ENCODE peak calls at places on chromosomes 6 and 20, in ten cellular contexts. One of them, this sample, is unnamed.

GRCh38 chr6:159691133-159691962 is 1.7 kb downstream of the SOD2 start:
- DNase-seq in cardiac muscle cell: peak; percentile 95
- DNase-seq in heart left ventricle: no peak
- DNase-seq in A673: peak; percentile 83
- DNase-seq in tibial nerve: no peak
- DNase-seq in psoas muscle: no peak
- DNase-seq in stomach: no peak
- DNase-seq in left ventricle myocardium inferior: no peak
- DNase-seq in prostate gland: peak; percentile 48
- DNase-seq in astrocyte: peak; percentile 68
- DNase-seq in this sample: no peak

GRCh38 chr20:2742934-2743559 is 50.5 kb downstream of the EBF4 start:
- DNase-seq in tibial nerve: no peak
- DNase-seq in stomach: peak; percentile 63
- DNase-seq in A673: peak; percentile 82
- DNase-seq in cardiac muscle cell: peak; percentile 75
- DNase-seq in left ventricle myocardium inferior: no peak
- DNase-seq in psoas muscle: no peak
- DNase-seq in prostate gland: no peak
- DNase-seq in heart left ventricle: no peak
- DNase-seq in astrocyte: peak; percentile 21
- DNase-seq in this sample: peak; percentile 96

GRCh38 chr6:8182209-8182845 is 80.0 kb upstream of the EEF1E1 start:
- DNase-seq in psoas muscle: no peak
- DNase-seq in left ventricle myocardium inferior: no peak
- DNase-seq in stomach: no peak
- DNase-seq in A673: no peak
- DNase-seq in heart left ventricle: no peak
- DNase-seq in cardiac muscle cell: peak; percentile 30
- DNase-seq in astrocyte: no peak
- DNase-seq in tibial nerve: no peak
- DNase-seq in prostate gland: no peak
- DNase-seq in this sample: peak; percentile 53

GRCh38 chr6:56953597-56954388 is 1.1 kb upstream of the BEND6 start:
- DNase-seq in prostate gland: no peak
- DNase-seq in A673: peak; percentile 26
- DNase-seq in stomach: no peak
- DNase-seq in cardiac muscle cell: no peak
- DNase-seq in psoas muscle: no peak
- DNase-seq in heart left ventricle: no peak
- DNase-seq in tibial nerve: no peak
- DNase-seq in left ventricle myocardium inferior: no peak
- DNase-seq in astrocyte: no peak
- DNase-seq in this sample: no peak

GRCh38 chr6:143513410-143513809 is 1.9 kb upstream of the FUCA2 start:
- DNase-seq in stomach: peak; percentile 44
- DNase-seq in tibial nerve: no peak
- DNase-seq in prostate gland: no peak
- DNase-seq in psoas muscle: no peak
- DNase-seq in cardiac muscle cell: no peak
- DNase-seq in heart left ventricle: no peak
- DNase-seq in astrocyte: no peak
- DNase-seq in left ventricle myocardium inferior: peak; percentile 18
- DNase-seq in A673: peak; percentile 23
- DNase-seq in this sample: peak; percentile 7

GRCh38 chr20:36754656-36755222 is 8.8 kb upstream of the NDRG3 start:
- DNase-seq in heart left ventricle: no peak
- DNase-seq in left ventricle myocardium inferior: no peak
- DNase-seq in astrocyte: peak; percentile 48
- DNase-seq in cardiac muscle cell: peak; percentile 82
- DNase-seq in A673: peak; percentile 63
- DNase-seq in psoas muscle: no peak
- DNase-seq in prostate gland: peak; percentile 57
- DNase-seq in tibial nerve: no peak
- DNase-seq in stomach: no peak
- DNase-seq in this sample: peak; percentile 31

GRCh38 chr6:105174512-105174911 is 5.3 kb downstream of the POPDC3 start:
- DNase-seq in psoas muscle: no peak
- DNase-seq in prostate gland: no peak
- DNase-seq in tibial nerve: no peak
- DNase-seq in left ventricle myocardium inferior: no peak
- DNase-seq in heart left ventricle: no peak
- DNase-seq in stomach: no peak
- DNase-seq in cardiac muscle cell: no peak
- DNase-seq in astrocyte: peak; percentile 91
- DNase-seq in A673: no peak
- DNase-seq in this sample: no peak

GRCh38 chr20:44247676-44248419 is 740 bp downstream of the GDAP1L1 start:
- DNase-seq in A673: peak; percentile 57
- DNase-seq in stomach: no peak
- DNase-seq in cardiac muscle cell: peak; percentile 49
- DNase-seq in astrocyte: peak; percentile 5
- DNase-seq in prostate gland: no peak
- DNase-seq in tibial nerve: no peak
- DNase-seq in heart left ventricle: peak; percentile 71
- DNase-seq in psoas muscle: no peak
- DNase-seq in left ventricle myocardium inferior: peak; percentile 24
- DNase-seq in this sample: peak; percentile 47

GRCh38 chr6:108157972-108158441 is 7.8 kb upstream of the NR2E1 start:
- DNase-seq in A673: no peak
- DNase-seq in tibial nerve: no peak
- DNase-seq in cardiac muscle cell: no peak
- DNase-seq in psoas muscle: no peak
- DNase-seq in heart left ventricle: no peak
- DNase-seq in stomach: no peak
- DNase-seq in left ventricle myocardium inferior: no peak
- DNase-seq in astrocyte: no peak
- DNase-seq in prostate gland: no peak
- DNase-seq in this sample: no peak

GRCh38 chr20:54088430-54088829 is 18.0 kb upstream of the BCAS1 start:
- DNase-seq in cardiac muscle cell: no peak
- DNase-seq in heart left ventricle: no peak
- DNase-seq in astrocyte: peak; percentile 50
- DNase-seq in left ventricle myocardium inferior: no peak
- DNase-seq in stomach: no peak
- DNase-seq in prostate gland: no peak
- DNase-seq in psoas muscle: no peak
- DNase-seq in A673: no peak
- DNase-seq in tibial nerve: no peak
- DNase-seq in this sample: no peak

GRCh38 chr6:148926478-148926877 is 179.6 kb downstream of the UST start:
- DNase-seq in left ventricle myocardium inferior: no peak
- DNase-seq in tibial nerve: no peak
- DNase-seq in astrocyte: no peak
- DNase-seq in psoas muscle: no peak
- DNase-seq in cardiac muscle cell: no peak
- DNase-seq in prostate gland: no peak
- DNase-seq in heart left ventricle: no peak
- DNase-seq in A673: no peak
- DNase-seq in stomach: no peak
- DNase-seq in this sample: no peak

GRCh38 chr20:1893721-1894470 is 1.3 kb upstream of the SIRPA start:
- DNase-seq in prostate gland: no peak
- DNase-seq in cardiac muscle cell: no peak
- DNase-seq in A673: no peak
- DNase-seq in left ventricle myocardium inferior: peak; percentile 73
- DNase-seq in heart left ventricle: no peak
- DNase-seq in psoas muscle: no peak
- DNase-seq in astrocyte: no peak
- DNase-seq in tibial nerve: no peak
- DNase-seq in stomach: no peak
- DNase-seq in this sample: no peak

GRCh38 chr6:2861071-2861821 is 19.6 kb upstream of the SERPINB1 start:
- DNase-seq in A673: no peak
- DNase-seq in psoas muscle: no peak
- DNase-seq in astrocyte: no peak
- DNase-seq in tibial nerve: no peak
- DNase-seq in cardiac muscle cell: no peak
- DNase-seq in left ventricle myocardium inferior: no peak
- DNase-seq in stomach: no peak
- DNase-seq in heart left ventricle: no peak
- DNase-seq in prostate gland: no peak
- DNase-seq in this sample: no peak

GRCh38 chr20:57199656-57200405 is 66.6 kb downstream of the BMP7 start:
- DNase-seq in prostate gland: no peak
- DNase-seq in tibial nerve: no peak
- DNase-seq in stomach: no peak
- DNase-seq in heart left ventricle: no peak
- DNase-seq in psoas muscle: no peak
- DNase-seq in cardiac muscle cell: no peak
- DNase-seq in A673: peak; percentile 24
- DNase-seq in left ventricle myocardium inferior: no peak
- DNase-seq in astrocyte: no peak
- DNase-seq in this sample: no peak

DNA sequence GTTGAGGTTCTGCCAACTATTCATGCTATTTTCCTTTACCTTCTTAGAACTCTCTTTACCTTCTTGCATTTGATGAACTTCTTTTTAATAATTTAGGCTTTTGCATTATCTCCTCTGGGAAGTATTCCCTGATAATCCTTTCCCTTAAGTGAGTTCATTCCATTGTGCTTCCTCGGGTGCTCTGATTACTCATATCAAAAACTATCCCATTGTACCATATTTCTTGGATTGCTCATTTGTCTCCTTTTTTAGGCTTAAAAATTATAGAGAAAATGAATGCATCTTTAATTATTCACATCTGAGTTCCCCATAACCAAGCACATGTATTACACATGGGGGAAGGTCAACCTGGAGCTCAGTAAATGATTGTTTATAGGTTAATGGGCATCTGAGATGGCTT is 2.5 kb downstream of the CALHM4 start:
- DNase-seq in tibial nerve: no peak
- DNase-seq in cardiac muscle cell: peak; percentile 49
- DNase-seq in left ventricle myocardium inferior: no peak
- DNase-seq in astrocyte: peak; percentile 87
- DNase-seq in heart left ventricle: no peak
- DNase-seq in A673: no peak
- DNase-seq in stomach: no peak
- DNase-seq in psoas muscle: no peak
- DNase-seq in prostate gland: no peak
- DNase-seq in this sample: no peak
- H3K27ac ChIP-seq in tibial nerve: no peak overlapping the region
- H3K27ac ChIP-seq in cardiac muscle cell: no peak overlapping the region
- H3K27ac ChIP-seq in left ventricle myocardium inferior: no peak overlapping the region
- H3K27ac ChIP-seq in astrocyte: peak overlapping the region; percentile 74
- H3K27ac ChIP-seq in heart left ventricle: no peak overlapping the region
- H3K27ac ChIP-seq in A673: no peak overlapping the region
- H3K27ac ChIP-seq in stomach: no peak overlapping the region
- H3K27ac ChIP-seq in psoas muscle: no peak overlapping the region
- H3K27ac ChIP-seq in prostate gland: no peak overlapping the region
- H3K27ac ChIP-seq in this sample: no peak overlapping the region

DNA sequence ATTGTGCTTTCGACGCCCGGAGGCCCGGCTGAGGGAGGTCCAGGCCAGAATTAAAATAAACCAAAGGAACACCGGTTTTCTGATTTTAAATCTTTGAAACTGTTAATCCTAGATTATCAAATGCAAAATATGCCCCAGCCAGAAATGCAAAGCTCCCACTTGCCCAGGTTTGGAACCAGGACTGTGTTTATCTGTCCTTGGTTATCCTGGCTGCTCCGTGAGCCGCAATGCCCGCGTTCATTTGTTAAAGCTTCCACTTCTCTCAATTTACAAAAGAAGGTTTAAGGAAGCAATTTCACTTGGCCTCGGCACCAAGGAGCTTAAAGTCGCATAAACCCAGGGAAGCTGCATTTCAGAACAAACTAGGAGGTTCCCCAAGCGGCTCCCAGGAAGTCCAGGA is 250.0 kb downstream of the TAF4 start:
- DNase-seq in cardiac muscle cell: no peak
- DNase-seq in heart left ventricle: peak; percentile 13
- DNase-seq in A673: no peak
- DNase-seq in tibial nerve: no peak
- DNase-seq in prostate gland: no peak
- DNase-seq in psoas muscle: no peak
- DNase-seq in stomach: no peak
- DNase-seq in astrocyte: no peak
- DNase-seq in left ventricle myocardium inferior: no peak
- DNase-seq in this sample: no peak
- TF ChIP-seq CTCF in cardiac muscle cell: no peak
- TF ChIP-seq CTCF in heart left ventricle: no peak
- TF ChIP-seq CTCF in A673: no peak
- TF ChIP-seq CTCF in tibial nerve: no peak
- TF ChIP-seq CTCF in prostate gland: no peak
- TF ChIP-seq CTCF in psoas muscle: no peak
- TF ChIP-seq CTCF in stomach: no peak
- TF ChIP-seq CTCF in astrocyte: no peak
- TF ChIP-seq CTCF in left ventricle myocardium inferior: no peak
- TF ChIP-seq CTCF in this sample: no peak

GRCh38 chr6:30101423-30101938 is 11.4 kb downstream of the TRIM31 start:
- DNase-seq in tibial nerve: no peak
- DNase-seq in cardiac muscle cell: no peak
- DNase-seq in astrocyte: no peak
- DNase-seq in heart left ventricle: no peak
- DNase-seq in A673: no peak
- DNase-seq in stomach: no peak
- DNase-seq in psoas muscle: no peak
- DNase-seq in prostate gland: peak; percentile 7
- DNase-seq in left ventricle myocardium inferior: no peak
- DNase-seq in this sample: no peak

GRCh38 chr6:30100154-30100553 is 12.7 kb downstream of the TRIM31 start:
- DNase-seq in cardiac muscle cell: no peak
- DNase-seq in heart left ventricle: no peak
- DNase-seq in left ventricle myocardium inferior: no peak
- DNase-seq in prostate gland: no peak
- DNase-seq in tibial nerve: no peak
- DNase-seq in astrocyte: no peak
- DNase-seq in psoas muscle: no peak
- DNase-seq in A673: no peak
- DNase-seq in stomach: no peak
- DNase-seq in this sample: no peak

GRCh38 chr6:30102701-30103629 is 9.9 kb downstream of the TRIM31 start:
- DNase-seq in prostate gland: peak; percentile 90
- DNase-seq in cardiac muscle cell: peak; percentile 92
- DNase-seq in heart left ventricle: peak; percentile 85
- DNase-seq in tibial nerve: peak; percentile 87
- DNase-seq in A673: peak; percentile 95
- DNase-seq in psoas muscle: peak; percentile 84
- DNase-seq in left ventricle myocardium inferior: peak; percentile 85
- DNase-seq in stomach: peak; percentile 93
- DNase-seq in astrocyte: peak; percentile 58
- DNase-seq in this sample: peak; percentile 94

GRCh38 chr6:30101939-30102700 is 10.8 kb downstream of the TRIM31 start:
- DNase-seq in tibial nerve: peak; percentile 74
- DNase-seq in stomach: peak; percentile 90
- DNase-seq in left ventricle myocardium inferior: peak; percentile 93
- DNase-seq in heart left ventricle: peak; percentile 96
- DNase-seq in A673: peak; percentile 89
- DNase-seq in astrocyte: peak; percentile 56
- DNase-seq in psoas muscle: peak; percentile 92
- DNase-seq in prostate gland: peak; percentile 92
- DNase-seq in cardiac muscle cell: peak; percentile 90
- DNase-seq in this sample: peak; percentile 92

GRCh38 chr6:30100585-30101422 is 12.1 kb downstream of the TRIM31 start:
- DNase-seq in left ventricle myocardium inferior: peak; percentile 19
- DNase-seq in tibial nerve: no peak
- DNase-seq in astrocyte: no peak
- DNase-seq in heart left ventricle: peak; percentile 70
- DNase-seq in psoas muscle: peak; percentile 40
- DNase-seq in prostate gland: peak; percentile 54
- DNase-seq in stomach: peak; percentile 76
- DNase-seq in cardiac muscle cell: no peak
- DNase-seq in A673: no peak
- DNase-seq in this sample: peak; percentile 57
- H3K4me1 ChIP-seq in left ventricle myocardium inferior: peaks cover 36% of the 10 kb centered on the region
- H3K4me1 ChIP-seq in tibial nerve: peaks cover 37% of the 10 kb centered on the region
- H3K4me1 ChIP-seq in astrocyte: peaks cover 13% of the 10 kb centered on the region
- H3K4me1 ChIP-seq in heart left ventricle: peaks cover 36% of the 10 kb centered on the region
- H3K4me1 ChIP-seq in psoas muscle: peaks cover 24% of the 10 kb centered on the region
- H3K4me1 ChIP-seq in prostate gland: peaks cover 18% of the 10 kb centered on the region
- H3K4me1 ChIP-seq in stomach: peaks cover 38% of the 10 kb centered on the region
- H3K4me1 ChIP-seq in cardiac muscle cell: no peaks in the 10 kb centered on the region
- H3K4me1 ChIP-seq in A673: peaks cover 18% of the 10 kb centered on the region
- H3K4me1 ChIP-seq in this sample: peaks cover 14% of the 10 kb centered on the region

GRCh38 chr6:16804515-16805161 is 43.4 kb upstream of the ATXN1 start:
- DNase-seq in astrocyte: no peak
- DNase-seq in cardiac muscle cell: no peak
- DNase-seq in stomach: no peak
- DNase-seq in A673: no peak
- DNase-seq in prostate gland: no peak
- DNase-seq in heart left ventricle: no peak
- DNase-seq in left ventricle myocardium inferior: no peak
- DNase-seq in tibial nerve: no peak
- DNase-seq in psoas muscle: no peak
- DNase-seq in this sample: no peak
- H3K27ac ChIP-seq in astrocyte: no peak overlapping the region
- H3K27ac ChIP-seq in cardiac muscle cell: peak overlapping the region; percentile 92
- H3K27ac ChIP-seq in stomach: no peak overlapping the region
- H3K27ac ChIP-seq in A673: no peak overlapping the region
- H3K27ac ChIP-seq in prostate gland: no peak overlapping the region
- H3K27ac ChIP-seq in heart left ventricle: peak overlapping the region; percentile 82
- H3K27ac ChIP-seq in left ventricle myocardium inferior: peak overlapping the region; percentile 88
- H3K27ac ChIP-seq in tibial nerve: no peak overlapping the region
- H3K27ac ChIP-seq in psoas muscle: no peak overlapping the region
- H3K27ac ChIP-seq in this sample: no peak overlapping the region

This sample was measured in thyroid gland.